ENCODE peak calls at places on chromosome 13, in seven cellular contexts. One of them, this sample, is unnamed.

GRCh38 chr13:111388851-111389500 is 68.5 kb downstream of the TEX29 start:
- DNase-seq in neural progenitor cell: no peak
- DNase-seq in colonic mucosa: no peak
- DNase-seq in body of pancreas: no peak
- DNase-seq in choroid plexus epithelial cell: no peak
- DNase-seq in brain microvascular endothelial cell: no peak
- DNase-seq in lung: no peak
- DNase-seq in this sample: no peak

GRCh38 chr13:36533806-36534205 is 101.5 kb downstream of the CCNA1 start:
- DNase-seq in colonic mucosa: no peak
- DNase-seq in body of pancreas: no peak
- DNase-seq in neural progenitor cell: no peak
- DNase-seq in brain microvascular endothelial cell: no peak
- DNase-seq in lung: no peak
- DNase-seq in choroid plexus epithelial cell: no peak
- DNase-seq in this sample: no peak

GRCh38 chr13:50122465-50122864 is 107.2 kb downstream of the KCNRG start:
- DNase-seq in body of pancreas: no peak
- DNase-seq in brain microvascular endothelial cell: no peak
- DNase-seq in choroid plexus epithelial cell: no peak
- DNase-seq in neural progenitor cell: peak
- DNase-seq in colonic mucosa: no peak
- DNase-seq in lung: no peak
- DNase-seq in this sample: no peak

GRCh38 chr13:106318941-106319411 is 216.5 kb downstream of the EFNB2 start:
- DNase-seq in lung: peak
- DNase-seq in neural progenitor cell: no peak
- DNase-seq in body of pancreas: no peak
- DNase-seq in choroid plexus epithelial cell: peak
- DNase-seq in brain microvascular endothelial cell: peak
- DNase-seq in colonic mucosa: no peak
- DNase-seq in this sample: peak

GRCh38 chr13:76903544-76904162 is 17.4 kb upstream of the KCTD12 start:
- DNase-seq in colonic mucosa: peak
- DNase-seq in neural progenitor cell: peak
- DNase-seq in choroid plexus epithelial cell: peak
- DNase-seq in brain microvascular endothelial cell: peak
- DNase-seq in body of pancreas: peak
- DNase-seq in lung: peak
- DNase-seq in this sample: peak

GRCh38 chr13:35764359-35765015 is 288.0 kb upstream of the MAB21L1 start:
- DNase-seq in body of pancreas: no peak
- DNase-seq in neural progenitor cell: no peak
- DNase-seq in colonic mucosa: no peak
- DNase-seq in brain microvascular endothelial cell: no peak
- DNase-seq in lung: no peak
- DNase-seq in choroid plexus epithelial cell: peak
- DNase-seq in this sample: no peak

GRCh38 chr13:24228852-24229458 is 68.4 kb downstream of the SPATA13 start:
- DNase-seq in brain microvascular endothelial cell: peak
- DNase-seq in neural progenitor cell: peak
- DNase-seq in choroid plexus epithelial cell: peak
- DNase-seq in body of pancreas: peak
- DNase-seq in colonic mucosa: peak
- DNase-seq in lung: no peak
- DNase-seq in this sample: no peak

GRCh38 chr13:99363391-99363790 is 56.2 kb upstream of the GPR183 start:
- DNase-seq in choroid plexus epithelial cell: no peak
- DNase-seq in body of pancreas: no peak
- DNase-seq in neural progenitor cell: no peak
- DNase-seq in brain microvascular endothelial cell: no peak
- DNase-seq in colonic mucosa: no peak
- DNase-seq in lung: no peak
- DNase-seq in this sample: no peak

GRCh38 chr13:28817204-28817603 is 2.9 kb upstream of the MTUS2 start:
- DNase-seq in brain microvascular endothelial cell: no peak
- DNase-seq in body of pancreas: no peak
- DNase-seq in choroid plexus epithelial cell: no peak
- DNase-seq in lung: no peak
- DNase-seq in neural progenitor cell: peak
- DNase-seq in colonic mucosa: no peak
- DNase-seq in this sample: no peak

GRCh38 chr13:75454497-75454896 is 27.5 kb downstream of the TBC1D4 start:
- DNase-seq in neural progenitor cell: no peak
- DNase-seq in colonic mucosa: no peak
- DNase-seq in choroid plexus epithelial cell: no peak
- DNase-seq in lung: no peak
- DNase-seq in body of pancreas: no peak
- DNase-seq in brain microvascular endothelial cell: no peak
- DNase-seq in this sample: no peak

GRCh38 chr13:46698910-46699460 is 98.0 kb downstream of the ESD start:
- DNase-seq in colonic mucosa: no peak
- DNase-seq in brain microvascular endothelial cell: peak
- DNase-seq in choroid plexus epithelial cell: peak
- DNase-seq in lung: no peak
- DNase-seq in neural progenitor cell: no peak
- DNase-seq in body of pancreas: no peak
- DNase-seq in this sample: no peak

GRCh38 chr13:42968906-42969305 is 23.1 kb downstream of the EPSTI1 start:
- DNase-seq in choroid plexus epithelial cell: no peak
- DNase-seq in lung: peak
- DNase-seq in body of pancreas: peak
- DNase-seq in colonic mucosa: peak
- DNase-seq in brain microvascular endothelial cell: no peak
- DNase-seq in neural progenitor cell: no peak
- DNase-seq in this sample: no peak

GRCh38 chr13:21458816-21459701 is at the start of gene ZDHHC20:
- DNase-seq in brain microvascular endothelial cell: peak
- DNase-seq in body of pancreas: peak
- DNase-seq in choroid plexus epithelial cell: peak
- DNase-seq in neural progenitor cell: peak
- DNase-seq in lung: peak
- DNase-seq in colonic mucosa: peak
- DNase-seq in this sample: no peak

GRCh38 chr13:112752711-112753541 is 63.1 kb downstream of the ATP11A start:
- DNase-seq in neural progenitor cell: no peak
- DNase-seq in choroid plexus epithelial cell: no peak
- DNase-seq in brain microvascular endothelial cell: no peak
- DNase-seq in lung: no peak
- DNase-seq in colonic mucosa: no peak
- DNase-seq in body of pancreas: no peak
- DNase-seq in this sample: no peak

GRCh38 chr13:76719955-76720354 is 166.2 kb downstream of the KCTD12 start:
- DNase-seq in body of pancreas: no peak
- DNase-seq in neural progenitor cell: no peak
- DNase-seq in colonic mucosa: no peak
- DNase-seq in brain microvascular endothelial cell: no peak
- DNase-seq in choroid plexus epithelial cell: no peak
- DNase-seq in lung: no peak
- DNase-seq in this sample: no peak

GRCh38 chr13:105377452-105377851 is 1158.0 kb downstream of the EFNB2 start:
- DNase-seq in colonic mucosa: no peak
- DNase-seq in lung: no peak
- DNase-seq in choroid plexus epithelial cell: no peak
- DNase-seq in neural progenitor cell: no peak
- DNase-seq in body of pancreas: no peak
- DNase-seq in brain microvascular endothelial cell: no peak
- DNase-seq in this sample: no peak

GRCh38 chr13:92807343-92807742 is 419.3 kb upstream of the GPC6 start:
- DNase-seq in colonic mucosa: no peak
- DNase-seq in body of pancreas: no peak
- DNase-seq in brain microvascular endothelial cell: peak
- DNase-seq in neural progenitor cell: no peak
- DNase-seq in choroid plexus epithelial cell: peak
- DNase-seq in lung: no peak
- DNase-seq in this sample: no peak

GRCh38 chr13:69857188-69857821 is 250.3 kb upstream of the ATXN8OS start:
- DNase-seq in brain microvascular endothelial cell: no peak
- DNase-seq in lung: no peak
- DNase-seq in colonic mucosa: no peak
- DNase-seq in choroid plexus epithelial cell: peak
- DNase-seq in body of pancreas: no peak
- DNase-seq in neural progenitor cell: peak
- DNase-seq in this sample: peak

GRCh38 chr13:29511980-29512379 is 83.5 kb downstream of the SLC7A1 start:
- DNase-seq in body of pancreas: no peak
- DNase-seq in lung: no peak
- DNase-seq in choroid plexus epithelial cell: peak
- DNase-seq in colonic mucosa: no peak
- DNase-seq in brain microvascular endothelial cell: no peak
- DNase-seq in neural progenitor cell: no peak
- DNase-seq in this sample: no peak

GRCh38 chr13:106633321-106633720 is 65.4 kb upstream of the ARGLU1 start:
- DNase-seq in lung: no peak
- DNase-seq in colonic mucosa: no peak
- DNase-seq in brain microvascular endothelial cell: no peak
- DNase-seq in choroid plexus epithelial cell: no peak
- DNase-seq in neural progenitor cell: no peak
- DNase-seq in body of pancreas: no peak
- DNase-seq in this sample: no peak

GRCh38 chr13:113291997-113292862 is 4.8 kb upstream of the LAMP1 start:
- DNase-seq in colonic mucosa: peak
- DNase-seq in lung: no peak
- DNase-seq in brain microvascular endothelial cell: no peak
- DNase-seq in choroid plexus epithelial cell: peak
- DNase-seq in body of pancreas: no peak
- DNase-seq in neural progenitor cell: peak
- DNase-seq in this sample: no peak

GRCh38 chr13:41609828-41610227 is 152.5 kb downstream of the RGCC start:
- DNase-seq in colonic mucosa: no peak
- DNase-seq in choroid plexus epithelial cell: no peak
- DNase-seq in lung: no peak
- DNase-seq in neural progenitor cell: no peak
- DNase-seq in brain microvascular endothelial cell: no peak
- DNase-seq in body of pancreas: no peak
- DNase-seq in this sample: no peak

GRCh38 chr13:66461021-66461420 is 769.1 kb downstream of the PCDH9 start:
- DNase-seq in neural progenitor cell: no peak
- DNase-seq in lung: no peak
- DNase-seq in colonic mucosa: no peak
- DNase-seq in brain microvascular endothelial cell: no peak
- DNase-seq in choroid plexus epithelial cell: no peak
- DNase-seq in body of pancreas: no peak
- DNase-seq in this sample: no peak

GRCh38 chr13:99577934-99578917 is 77.0 kb downstream of the TM9SF2 start:
- DNase-seq in body of pancreas: no peak
- DNase-seq in lung: no peak
- DNase-seq in choroid plexus epithelial cell: peak
- DNase-seq in neural progenitor cell: no peak
- DNase-seq in colonic mucosa: no peak
- DNase-seq in brain microvascular endothelial cell: no peak
- DNase-seq in this sample: no peak

GRCh38 chr13:28714651-28715050 is 4.1 kb downstream of the SLC46A3 start:
- DNase-seq in neural progenitor cell: no peak
- DNase-seq in choroid plexus epithelial cell: no peak
- DNase-seq in lung: no peak
- DNase-seq in brain microvascular endothelial cell: no peak
- DNase-seq in body of pancreas: no peak
- DNase-seq in colonic mucosa: no peak
- DNase-seq in this sample: no peak

GRCh38 chr13:30906411-30906990 is 430 bp downstream of the MEDAG start:
- DNase-seq in neural progenitor cell: no peak
- DNase-seq in lung: no peak
- DNase-seq in colonic mucosa: no peak
- DNase-seq in body of pancreas: no peak
- DNase-seq in choroid plexus epithelial cell: peak
- DNase-seq in brain microvascular endothelial cell: no peak
- DNase-seq in this sample: no peak
- H3K4me3 ChIP-seq in neural progenitor cell: no peak
- H3K4me3 ChIP-seq in lung: peak
- H3K4me3 ChIP-seq in colonic mucosa: peak
- H3K4me3 ChIP-seq in body of pancreas: no peak
- H3K4me3 ChIP-seq in choroid plexus epithelial cell: peak
- H3K4me3 ChIP-seq in brain microvascular endothelial cell: peak
- H3K4me3 ChIP-seq in this sample: peak

GRCh38 chr13:44266305-44266704 is 107.3 kb upstream of the SERP2 start:
- DNase-seq in neural progenitor cell: no peak
- DNase-seq in brain microvascular endothelial cell: no peak
- DNase-seq in lung: no peak
- DNase-seq in choroid plexus epithelial cell: no peak
- DNase-seq in body of pancreas: no peak
- DNase-seq in colonic mucosa: no peak
- DNase-seq in this sample: no peak

GRCh38 chr13:44268965-44269364 is 104.7 kb upstream of the SERP2 start:
- DNase-seq in colonic mucosa: no peak
- DNase-seq in brain microvascular endothelial cell: no peak
- DNase-seq in body of pancreas: no peak
- DNase-seq in lung: no peak
- DNase-seq in neural progenitor cell: no peak
- DNase-seq in choroid plexus epithelial cell: no peak
- DNase-seq in this sample: no peak

GRCh38 chr13:44267203-44267602 is 106.4 kb upstream of the SERP2 start:
- DNase-seq in colonic mucosa: no peak
- DNase-seq in neural progenitor cell: no peak
- DNase-seq in lung: no peak
- DNase-seq in brain microvascular endothelial cell: no peak
- DNase-seq in choroid plexus epithelial cell: no peak
- DNase-seq in body of pancreas: no peak
- DNase-seq in this sample: no peak

GRCh38 chr13:44266772-44267171 is 106.9 kb upstream of the SERP2 start:
- DNase-seq in lung: no peak
- DNase-seq in neural progenitor cell: no peak
- DNase-seq in colonic mucosa: no peak
- DNase-seq in brain microvascular endothelial cell: no peak
- DNase-seq in body of pancreas: no peak
- DNase-seq in choroid plexus epithelial cell: no peak
- DNase-seq in this sample: no peak

GRCh38 chr13:44267966-44268365 is 105.7 kb upstream of the SERP2 start:
- DNase-seq in choroid plexus epithelial cell: peak
- DNase-seq in colonic mucosa: no peak
- DNase-seq in lung: no peak
- DNase-seq in neural progenitor cell: no peak
- DNase-seq in brain microvascular endothelial cell: peak
- DNase-seq in body of pancreas: no peak
- DNase-seq in this sample: no peak
- H3K4me3 ChIP-seq in choroid plexus epithelial cell: no peak
- H3K4me3 ChIP-seq in colonic mucosa: no peak
- H3K4me3 ChIP-seq in lung: no peak
- H3K4me3 ChIP-seq in neural progenitor cell: no peak
- H3K4me3 ChIP-seq in brain microvascular endothelial cell: no peak
- H3K4me3 ChIP-seq in body of pancreas: no peak
- H3K4me3 ChIP-seq in this sample: no peak

GRCh38 chr13:44906230-44906629 is 83.0 kb downstream of the NUFIP1 start:
- DNase-seq in brain microvascular endothelial cell: no peak
- DNase-seq in neural progenitor cell: no peak
- DNase-seq in colonic mucosa: no peak
- DNase-seq in choroid plexus epithelial cell: no peak
- DNase-seq in body of pancreas: peak
- DNase-seq in lung: no peak
- DNase-seq in this sample: no peak
- H3K4me3 ChIP-seq in brain microvascular endothelial cell: no peak
- H3K4me3 ChIP-seq in neural progenitor cell: no peak
- H3K4me3 ChIP-seq in colonic mucosa: no peak
- H3K4me3 ChIP-seq in choroid plexus epithelial cell: no peak
- H3K4me3 ChIP-seq in body of pancreas: no peak
- H3K4me3 ChIP-seq in lung: no peak
- H3K4me3 ChIP-seq in this sample: no peak

DNA sequence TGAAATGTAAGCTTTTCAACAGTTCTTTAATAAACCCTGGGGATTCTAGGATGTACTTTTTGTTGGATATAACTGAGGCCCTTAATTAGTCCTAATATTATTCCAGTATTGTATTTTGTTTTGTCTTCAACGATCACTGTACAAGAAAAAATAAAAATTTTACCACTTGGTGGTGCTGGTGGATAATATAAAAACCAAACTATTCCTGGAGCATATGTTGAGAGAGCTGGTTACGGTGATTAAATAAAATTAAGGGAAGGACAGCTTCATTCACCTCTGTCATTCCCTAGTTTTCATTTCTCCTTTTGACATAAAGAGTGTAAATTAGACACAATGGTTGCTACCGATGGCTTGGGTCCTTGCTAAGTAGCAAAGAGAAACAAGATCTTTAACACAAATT is 598.6 kb upstream of the PCDH20 start:
- DNase-seq in body of pancreas: no peak
- DNase-seq in neural progenitor cell: no peak
- DNase-seq in choroid plexus epithelial cell: peak
- DNase-seq in colonic mucosa: no peak
- DNase-seq in brain microvascular endothelial cell: no peak
- DNase-seq in lung: no peak
- DNase-seq in this sample: peak
- H3K4me3 ChIP-seq in body of pancreas: no peak
- H3K4me3 ChIP-seq in neural progenitor cell: no peak
- H3K4me3 ChIP-seq in choroid plexus epithelial cell: peak
- H3K4me3 ChIP-seq in colonic mucosa: no peak
- H3K4me3 ChIP-seq in brain microvascular endothelial cell: peak
- H3K4me3 ChIP-seq in lung: no peak
- H3K4me3 ChIP-seq in this sample: peak

This sample was measured in Panc1.